ENCODE peak calls at places on chromosomes 5 and 9, in four cellular contexts. One of them, this sample, is unnamed.

GRCh38 chr5:71651554-71651953 is 64.4 kb downstream of the MCCC2 start:
- DNase-seq in heart left ventricle: no peak
- DNase-seq in fibroblast of villous mesenchyme: no peak
- DNase-seq in fibroblast of lung: no peak
- DNase-seq in this sample: no peak

GRCh38 chr9:10007356-10007755 is 605.4 kb downstream of the PTPRD start:
- DNase-seq in heart left ventricle: no peak
- DNase-seq in fibroblast of villous mesenchyme: no peak
- DNase-seq in fibroblast of lung: no peak
- DNase-seq in this sample: no peak

GRCh38 chr5:1376921-1377320 is 32.0 kb upstream of the CLPTM1L start:
- DNase-seq in heart left ventricle: peak; percentile 13
- DNase-seq in fibroblast of villous mesenchyme: no peak
- DNase-seq in fibroblast of lung: no peak
- DNase-seq in this sample: no peak

GRCh38 chr9:82334286-82334685 is 345.7 kb downstream of the SPATA31D1 start:
- DNase-seq in heart left ventricle: no peak
- DNase-seq in fibroblast of villous mesenchyme: peak; percentile 13
- DNase-seq in fibroblast of lung: peak; percentile 6
- DNase-seq in this sample: peak; percentile 32

GRCh38 chr5:43648499-43649124 is 45.6 kb downstream of the NNT start:
- DNase-seq in heart left ventricle: no peak
- DNase-seq in fibroblast of villous mesenchyme: peak; percentile 70
- DNase-seq in fibroblast of lung: peak; percentile 61
- DNase-seq in this sample: peak; percentile 11

GRCh38 chr9:109974143-109974917 is 194.3 kb downstream of the PALM2AKAP2 start:
- DNase-seq in heart left ventricle: no peak
- DNase-seq in fibroblast of villous mesenchyme: no peak
- DNase-seq in fibroblast of lung: no peak
- DNase-seq in this sample: no peak

GRCh38 chr9:90801507-90802289 is at the start of gene SYK:
- DNase-seq in heart left ventricle: peak; percentile 88
- DNase-seq in fibroblast of villous mesenchyme: no peak
- DNase-seq in fibroblast of lung: no peak
- DNase-seq in this sample: no peak

GRCh38 chr9:13437898-13438297 is 158.4 kb upstream of the MPDZ start:
- DNase-seq in heart left ventricle: no peak
- DNase-seq in fibroblast of villous mesenchyme: no peak
- DNase-seq in fibroblast of lung: no peak
- DNase-seq in this sample: no peak

GRCh38 chr5:177336112-177336511 is 15.4 kb downstream of the LMAN2 start:
- DNase-seq in heart left ventricle: no peak
- DNase-seq in fibroblast of villous mesenchyme: no peak
- DNase-seq in fibroblast of lung: peak; percentile 8
- DNase-seq in this sample: no peak

GRCh38 chr9:105361873-105362272 is 86.0 kb upstream of the FSD1L start:
- DNase-seq in heart left ventricle: no peak
- DNase-seq in fibroblast of villous mesenchyme: no peak
- DNase-seq in fibroblast of lung: no peak
- DNase-seq in this sample: no peak

GRCh38 chr9:26244661-26245060 is 566.4 kb upstream of the TUSC1 start:
- DNase-seq in heart left ventricle: no peak
- DNase-seq in fibroblast of villous mesenchyme: no peak
- DNase-seq in fibroblast of lung: no peak
- DNase-seq in this sample: no peak

GRCh38 chr5:151592855-151593408 is 1.8 kb upstream of the FAT2 start:
- DNase-seq in heart left ventricle: no peak
- DNase-seq in fibroblast of villous mesenchyme: no peak
- DNase-seq in fibroblast of lung: no peak
- DNase-seq in this sample: peak; percentile 31

GRCh38 chr5:64509798-64510197 is 4.0 kb downstream of the RGS7BP start:
- DNase-seq in heart left ventricle: no peak
- DNase-seq in fibroblast of villous mesenchyme: no peak
- DNase-seq in fibroblast of lung: no peak
- DNase-seq in this sample: no peak

GRCh38 chr9:5871785-5872184 is 18.9 kb upstream of the MLANA start:
- DNase-seq in heart left ventricle: no peak
- DNase-seq in fibroblast of villous mesenchyme: no peak
- DNase-seq in fibroblast of lung: no peak
- DNase-seq in this sample: no peak

GRCh38 chr5:43523662-43524072 is 8.7 kb upstream of the C5orf34 start:
- DNase-seq in heart left ventricle: no peak
- DNase-seq in fibroblast of villous mesenchyme: peak; percentile 16
- DNase-seq in fibroblast of lung: peak; percentile 39
- DNase-seq in this sample: no peak

GRCh38 chr9:88387035-88387732 is 1.1 kb upstream of the SPIN1 start:
- DNase-seq in heart left ventricle: no peak
- DNase-seq in fibroblast of villous mesenchyme: peak; percentile 49
- DNase-seq in fibroblast of lung: peak; percentile 51
- DNase-seq in this sample: peak; percentile 77

GRCh38 chr9:18359335-18359734 is 114.6 kb upstream of the ADAMTSL1 start:
- DNase-seq in heart left ventricle: no peak
- DNase-seq in fibroblast of villous mesenchyme: no peak
- DNase-seq in fibroblast of lung: peak; percentile 28
- DNase-seq in this sample: no peak

GRCh38 chr5:149358294-149358651 is 427 bp downstream of the PCYOX1L start:
- DNase-seq in heart left ventricle: peak; percentile 79
- DNase-seq in fibroblast of villous mesenchyme: no peak
- DNase-seq in fibroblast of lung: no peak
- DNase-seq in this sample: peak; percentile 15

GRCh38 chr5:65742565-65743231 is 20.7 kb downstream of the NLN start:
- DNase-seq in heart left ventricle: no peak
- DNase-seq in fibroblast of villous mesenchyme: peak; percentile 84
- DNase-seq in fibroblast of lung: peak; percentile 88
- DNase-seq in this sample: peak; percentile 85

GRCh38 chr5:170302729-170303501 is 5.3 kb upstream of the LCP2 start:
- DNase-seq in heart left ventricle: peak; percentile 82
- DNase-seq in fibroblast of villous mesenchyme: no peak
- DNase-seq in fibroblast of lung: no peak
- DNase-seq in this sample: peak; percentile 57

GRCh38 chr5:17763301-17763700 is 129.0 kb downstream of the TAF11L14 start:
- DNase-seq in heart left ventricle: no peak
- DNase-seq in fibroblast of villous mesenchyme: no peak
- DNase-seq in fibroblast of lung: no peak
- DNase-seq in this sample: peak; percentile 43

GRCh38 chr5:31193591-31194457 is at the start of gene CDH6:
- DNase-seq in heart left ventricle: no peak
- DNase-seq in fibroblast of villous mesenchyme: no peak
- DNase-seq in fibroblast of lung: peak; percentile 10
- DNase-seq in this sample: peak; percentile 43

GRCh38 chr9:114791312-114791711 is 14.5 kb downstream of the TNFSF15 start:
- DNase-seq in heart left ventricle: no peak
- DNase-seq in fibroblast of villous mesenchyme: no peak
- DNase-seq in fibroblast of lung: no peak
- DNase-seq in this sample: no peak

GRCh38 chr5:88675758-88676636 is 207.0 kb downstream of the MEF2C start:
- DNase-seq in heart left ventricle: no peak
- DNase-seq in fibroblast of villous mesenchyme: peak; percentile 38
- DNase-seq in fibroblast of lung: peak; percentile 53
- DNase-seq in this sample: no peak

GRCh38 chr5:119554597-119554996 is 74.8 kb upstream of the FAM170A start:
- DNase-seq in heart left ventricle: no peak
- DNase-seq in fibroblast of villous mesenchyme: no peak
- DNase-seq in fibroblast of lung: no peak
- DNase-seq in this sample: no peak

GRCh38 chr5:13865317-13865716 is 79.2 kb downstream of the DNAH5 start:
- DNase-seq in heart left ventricle: no peak
- DNase-seq in fibroblast of villous mesenchyme: no peak
- DNase-seq in fibroblast of lung: no peak
- DNase-seq in this sample: no peak

GRCh38 chr9:82894961-82895902 is 167.7 kb downstream of the RASEF start:
- DNase-seq in heart left ventricle: no peak
- DNase-seq in fibroblast of villous mesenchyme: no peak
- DNase-seq in fibroblast of lung: no peak
- DNase-seq in this sample: no peak

DNA sequence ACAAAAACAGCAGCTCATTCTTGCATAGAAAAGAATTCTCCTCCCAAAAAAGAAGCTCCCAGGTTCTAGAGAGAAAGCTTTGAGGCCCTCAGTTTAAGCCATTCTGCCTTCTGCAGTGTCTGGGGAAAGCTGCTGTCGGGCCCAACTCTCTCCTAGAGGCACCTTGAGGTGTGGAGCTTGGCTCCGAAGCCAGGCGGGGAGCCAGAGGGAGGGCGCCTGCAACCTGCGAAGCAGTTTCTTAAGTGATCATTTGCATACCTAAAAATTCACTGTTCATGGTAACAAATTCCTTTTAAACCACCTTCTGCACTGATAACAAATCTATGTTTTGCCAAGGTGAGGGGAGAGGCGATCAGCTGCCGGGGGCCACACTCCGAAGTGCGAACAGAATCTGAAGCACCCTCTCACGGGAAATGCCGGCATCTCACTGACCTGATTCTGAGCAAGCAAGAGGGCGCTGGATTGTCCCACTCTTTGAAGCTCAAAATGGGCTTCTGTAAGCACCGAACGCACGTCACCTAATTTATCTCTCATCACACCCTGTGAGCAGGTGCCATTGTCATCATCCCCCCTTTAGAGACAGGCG is 86.0 kb downstream of the GTF3C4 start:
- DNase-seq in heart left ventricle: no peak
- DNase-seq in fibroblast of villous mesenchyme: no peak
- DNase-seq in fibroblast of lung: no peak
- DNase-seq in this sample: no peak
- H3K4me3 ChIP-seq in heart left ventricle: no peak overlapping the region
- H3K4me3 ChIP-seq in fibroblast of villous mesenchyme: no peak overlapping the region
- H3K4me3 ChIP-seq in fibroblast of lung: no peak overlapping the region
- H3K4me3 ChIP-seq in this sample: no peak overlapping the region

DNA sequence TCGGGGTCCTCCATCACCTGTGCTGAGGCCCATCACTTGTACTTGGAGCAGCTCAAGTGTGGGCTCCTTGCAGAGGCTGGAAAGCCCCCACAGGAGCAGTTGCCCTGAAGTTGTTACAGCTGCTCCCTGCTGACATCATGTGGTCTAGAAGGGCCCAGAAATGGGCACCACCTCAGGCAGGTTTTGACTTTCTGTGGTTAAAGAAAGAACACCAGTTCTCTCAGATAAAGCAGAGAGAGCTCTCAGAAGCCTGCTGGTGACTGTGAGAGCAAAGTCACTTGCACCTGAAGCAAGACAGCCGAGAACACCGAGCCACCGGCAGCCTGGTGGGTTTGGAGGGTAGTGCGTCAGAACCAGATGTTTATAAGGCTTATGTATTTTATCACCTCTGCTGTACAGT is 70.4 kb downstream of the MVB12B start:
- DNase-seq in heart left ventricle: no peak
- DNase-seq in fibroblast of villous mesenchyme: no peak
- DNase-seq in fibroblast of lung: no peak
- DNase-seq in this sample: no peak
- TF ChIP-seq CTCF in heart left ventricle: no peak
- TF ChIP-seq CTCF in fibroblast of villous mesenchyme: no peak
- TF ChIP-seq CTCF in fibroblast of lung: no peak
- TF ChIP-seq CTCF in this sample: peak; percentile 30

DNA sequence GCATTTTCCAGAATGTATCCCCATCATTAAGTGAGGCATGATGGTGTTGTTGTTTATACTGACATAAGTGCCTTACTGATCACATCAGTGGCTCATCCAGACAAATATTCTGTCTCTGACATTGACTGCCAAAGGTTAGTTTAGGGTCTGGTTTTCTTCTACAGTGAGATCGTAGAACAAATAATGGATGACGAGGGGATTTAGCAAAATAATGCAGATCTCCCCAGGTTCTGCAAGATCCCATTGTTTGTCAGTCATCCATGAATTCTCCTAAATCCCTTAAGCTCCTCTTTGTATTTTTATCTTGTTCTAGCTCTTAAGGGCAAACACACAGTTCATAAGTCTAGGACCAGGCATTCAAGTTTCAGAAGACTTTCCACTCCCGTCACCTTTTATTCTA is 93.1 kb upstream of the DHFR start:
- DNase-seq in heart left ventricle: no peak
- DNase-seq in fibroblast of villous mesenchyme: no peak
- DNase-seq in fibroblast of lung: no peak
- DNase-seq in this sample: no peak
- H3K4me3 ChIP-seq in heart left ventricle: no peak overlapping the region
- H3K4me3 ChIP-seq in fibroblast of villous mesenchyme: no peak overlapping the region
- H3K4me3 ChIP-seq in fibroblast of lung: no peak overlapping the region
- H3K4me3 ChIP-seq in this sample: no peak overlapping the region

GRCh38 chr5:126471875-126472537 is 48.8 kb downstream of the GRAMD2B start:
- DNase-seq in heart left ventricle: no peak
- DNase-seq in fibroblast of villous mesenchyme: peak; percentile 72
- DNase-seq in fibroblast of lung: peak; percentile 77
- DNase-seq in this sample: peak; percentile 91
- TF ChIP-seq CTCF in heart left ventricle: no peak
- TF ChIP-seq CTCF in fibroblast of villous mesenchyme: no peak
- TF ChIP-seq CTCF in fibroblast of lung: no peak
- TF ChIP-seq CTCF in this sample: no peak

GRCh38 chr5:179348833-179349232 is 3.6 kb upstream of the ADAMTS2 start:
- DNase-seq in heart left ventricle: peak; percentile 50
- DNase-seq in fibroblast of villous mesenchyme: no peak
- DNase-seq in fibroblast of lung: no peak
- DNase-seq in this sample: no peak

GRCh38 chr5:179357036-179357435 is 11.8 kb upstream of the ADAMTS2 start:
- DNase-seq in heart left ventricle: no peak
- DNase-seq in fibroblast of villous mesenchyme: peak; percentile 74
- DNase-seq in fibroblast of lung: peak; percentile 78
- DNase-seq in this sample: peak; percentile 40

GRCh38 chr5:179355976-179356968 is 11.0 kb upstream of the ADAMTS2 start:
- DNase-seq in heart left ventricle: peak; percentile 16
- DNase-seq in fibroblast of villous mesenchyme: peak; percentile 95
- DNase-seq in fibroblast of lung: peak; percentile 98
- DNase-seq in this sample: peak; percentile 95

GRCh38 chr5:179354305-179354882 is 9.1 kb upstream of the ADAMTS2 start:
- DNase-seq in heart left ventricle: peak; percentile 42
- DNase-seq in fibroblast of villous mesenchyme: no peak
- DNase-seq in fibroblast of lung: no peak
- DNase-seq in this sample: no peak
- H3K4me3 ChIP-seq in heart left ventricle: no peak overlapping the region
- H3K4me3 ChIP-seq in fibroblast of villous mesenchyme: no peak overlapping the region
- H3K4me3 ChIP-seq in fibroblast of lung: no peak overlapping the region
- H3K4me3 ChIP-seq in this sample: no peak overlapping the region

DNA sequence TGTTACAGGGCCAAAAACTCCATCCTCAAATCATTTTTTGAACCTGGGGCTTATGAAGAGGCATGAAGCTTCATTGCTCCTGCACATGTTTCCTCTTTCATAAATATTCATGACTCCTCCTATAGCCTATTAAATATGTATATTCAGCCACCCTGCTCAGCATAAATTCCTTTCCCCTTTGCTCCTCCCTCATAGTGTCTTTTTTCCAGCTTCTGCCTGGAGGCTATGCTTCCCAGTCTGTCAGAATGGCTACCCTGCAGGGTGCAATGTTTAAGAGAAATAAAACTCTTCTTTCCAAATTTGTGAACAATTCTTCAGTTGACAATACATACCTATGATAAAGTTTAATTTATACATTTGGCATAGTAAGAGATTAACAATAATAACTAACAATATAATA is 1082.9 kb upstream of the CDH18 start:
- DNase-seq in heart left ventricle: no peak
- DNase-seq in fibroblast of villous mesenchyme: no peak
- DNase-seq in fibroblast of lung: no peak
- DNase-seq in this sample: no peak
- TF ChIP-seq CTCF in heart left ventricle: no peak
- TF ChIP-seq CTCF in fibroblast of villous mesenchyme: no peak
- TF ChIP-seq CTCF in fibroblast of lung: no peak
- TF ChIP-seq CTCF in this sample: no peak

GRCh38 chr5:123626051-123626450 is 114.1 kb downstream of the CSNK1G3 start:
- DNase-seq in heart left ventricle: no peak
- DNase-seq in fibroblast of villous mesenchyme: no peak
- DNase-seq in fibroblast of lung: no peak
- DNase-seq in this sample: no peak
- H3K4me3 ChIP-seq in heart left ventricle: no peak overlapping the region
- H3K4me3 ChIP-seq in fibroblast of villous mesenchyme: no peak overlapping the region
- H3K4me3 ChIP-seq in fibroblast of lung: no peak overlapping the region
- H3K4me3 ChIP-seq in this sample: no peak overlapping the region

This sample was measured in choroid plexus epithelial cell.